ENCODE peak calls at places on chromosomes 11 and 22, in six cellular contexts. W, I, Z, U, T and R are unnamed samples.

GRCh38 chr22:37492428-37493344 is 6.5 kb upstream of the MFNG start:
- DNase-seq in W (peak; percentile 79), I (peak; percentile 59), Z (peak; percentile 84), U (peak; percentile 72), T (peak; percentile 39), R (peak; percentile 33)

GRCh38 chr22:23536821-23537345 is 43.2 kb downstream of the IGLL1 start:
- DNase-seq in W (peak; percentile 30), I (no peak), Z (no peak), U (no peak), T (no peak), R (no peak)

GRCh38 chr22:29702931-29703594 is 16.7 kb upstream of the CABP7 start:
- DNase-seq in W (no peak), I (no peak), Z (no peak), U (no peak), T (no peak), R (no peak)

GRCh38 chr22:44969817-44970216 is 40.0 kb downstream of the PHF21B start:
- DNase-seq in W (no peak), I (no peak), Z (no peak), U (no peak), T (no peak), R (no peak)

GRCh38 chr11:71197096-71197495 is 55.3 kb downstream of the SHANK2 start:
- DNase-seq in W (no peak), I (no peak), Z (no peak), U (peak; percentile 82), T (no peak), R (no peak)

GRCh38 chr11:12494699-12495098 is 117.3 kb downstream of the PARVA start:
- DNase-seq in W (no peak), I (peak; percentile 72), Z (no peak), U (peak; percentile 26), T (peak; percentile 80), R (no peak)

GRCh38 chr11:75450826-75451783 is 18.1 kb upstream of the KLHL35 start:
- DNase-seq in W (peak; percentile 79), I (no peak), Z (peak; percentile 97), U (no peak), T (peak; percentile 49), R (no peak)

GRCh38 chr11:134074346-134074745 is 5.5 kb downstream of the JAM3 start:
- DNase-seq in W (no peak), I (no peak), Z (no peak), U (no peak), T (no peak), R (no peak)

GRCh38 chr22:31556627-31557203 is 60.4 kb downstream of the SFI1 start:
- DNase-seq in W (no peak), I (peak; percentile 46), Z (no peak), U (peak; percentile 52), T (peak; percentile 68), R (peak; percentile 9)

GRCh38 chr11:9315078-9315688 is 790 bp upstream of the TMEM41B start:
- DNase-seq in W (no peak), I (peak; percentile 4), Z (no peak), U (no peak), T (no peak), R (no peak)

GRCh38 chr22:33835196-33835788 is 85.0 kb downstream of the LARGE1 start:
- DNase-seq in W (no peak), I (no peak), Z (no peak), U (no peak), T (no peak), R (no peak)

GRCh38 chr11:13029872-13030271 is 20.8 kb downstream of the RASSF10 start:
- DNase-seq in W (no peak), I (no peak), Z (no peak), U (no peak), T (no peak), R (no peak)

GRCh38 chr22:24037851-24038765 is 27.0 kb downstream of the CABIN1 start:
- DNase-seq in W (no peak), I (no peak), Z (no peak), U (no peak), T (no peak), R (no peak)

GRCh38 chr11:92977401-92977800 is 8.0 kb downstream of the MTNR1B start:
- DNase-seq in W (no peak), I (no peak), Z (no peak), U (no peak), T (no peak), R (no peak)

GRCh38 chr11:72921028-72921716 is 107.0 kb downstream of the ATG16L2 start:
- DNase-seq in W (no peak), I (no peak), Z (no peak), U (no peak), T (no peak), R (no peak)

GRCh38 chr11:72353861-72354260 is 80.5 kb downstream of the CLPB start:
- DNase-seq in W (no peak), I (peak; percentile 22), Z (peak; percentile 55), U (no peak), T (peak; percentile 15), R (no peak)

GRCh38 chr11:102320166-102320565 is 2.9 kb downstream of the BIRC3 start:
- DNase-seq in W (no peak), I (no peak), Z (no peak), U (no peak), T (no peak), R (no peak)

GRCh38 chr11:105046898-105047579 is 1.9 kb upstream of the CARD16 start:
- DNase-seq in W (no peak), I (peak; percentile 100), Z (no peak), U (peak; percentile 99), T (peak; percentile 60), R (no peak)

GRCh38 chr11:45431301-45432018 is 145.3 kb upstream of the SYT13 start:
- DNase-seq in W (no peak), I (no peak), Z (no peak), U (no peak), T (no peak), R (no peak)

GRCh38 chr11:709109-709997 is 3.3 kb downstream of the EPS8L2 start:
- DNase-seq in W (no peak), I (no peak), Z (no peak), U (no peak), T (no peak), R (no peak)

GRCh38 chr22:27490080-27490479 is 311.5 kb downstream of the MN1 start:
- DNase-seq in W (no peak), I (no peak), Z (no peak), U (no peak), T (no peak), R (no peak)
- H3K14ac ChIP-seq in W (no peak overlapping the region), I (no peak overlapping the region), Z (no peak overlapping the region), U (no peak overlapping the region), T (no peak overlapping the region), R (no peak overlapping the region)

GRCh38 chr22:46364341-46365165 is 29.0 kb downstream of the TRMU start:
- DNase-seq in W (no peak), I (no peak), Z (no peak), U (no peak), T (no peak), R (no peak)

GRCh38 chr22:46365166-46365624 is 29.7 kb downstream of the TRMU start:
- DNase-seq in W (no peak), I (no peak), Z (no peak), U (no peak), T (no peak), R (no peak)

GRCh38 chr22:46367707-46368191 is 32.2 kb downstream of the TRMU start:
- DNase-seq in W (peak; percentile 89), I (peak; percentile 40), Z (peak; percentile 96), U (peak; percentile 46), T (peak; percentile 86), R (peak; percentile 48)

GRCh38 chr22:46366801-46367706 is 31.5 kb downstream of the TRMU start:
- DNase-seq in W (no peak), I (no peak), Z (peak; percentile 63), U (no peak), T (no peak), R (no peak)

DNA sequence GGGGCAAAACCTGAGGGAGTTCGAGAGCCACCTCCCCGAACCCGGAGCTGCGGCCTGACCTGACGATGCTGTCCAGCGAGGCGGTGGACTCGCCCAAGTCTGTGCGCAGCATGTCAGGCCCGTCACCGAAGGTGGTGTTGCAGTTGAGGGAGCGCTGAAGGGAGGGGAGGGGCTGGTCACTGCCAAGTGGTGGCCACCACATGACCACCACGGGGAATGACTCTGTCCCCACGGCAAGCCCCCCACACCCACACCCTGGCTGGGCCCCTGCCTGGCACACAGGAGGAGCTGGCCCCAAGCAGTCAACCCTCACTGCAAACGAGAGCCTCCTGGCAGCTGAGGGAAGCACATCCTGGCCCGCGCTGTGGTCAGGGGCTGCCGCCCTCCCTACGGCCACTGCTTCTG is 30.8 kb downstream of the TRMU start:
- DNase-seq in W (no peak), I (no peak), Z (no peak), U (no peak), T (no peak), R (no peak)
- H3K9ac ChIP-seq in W (no peak overlapping the region), I (no peak overlapping the region), Z (peak overlapping the region; percentile 5), U (no peak overlapping the region), T (no peak overlapping the region), R (peak overlapping the region; percentile 30)

GRCh38 chr11:65422104-65422632 is 430 bp upstream of the NEAT1 start:
- DNase-seq in W (peak; percentile 92), I (peak; percentile 97), Z (peak; percentile 94), U (peak; percentile 97), T (peak; percentile 98), R (peak; percentile 92)

GRCh38 chr11:65422633-65423515 is at the start of gene NEAT1:
- DNase-seq in W (peak; percentile 85), I (peak; percentile 92), Z (peak; percentile 89), U (peak; percentile 98), T (peak; percentile 94), R (peak; percentile 78)

GRCh38 chr11:65420506-65421203 is 1.9 kb upstream of the NEAT1 start:
- DNase-seq in W (no peak), I (no peak), Z (no peak), U (no peak), T (no peak), R (no peak)

GRCh38 chr11:65419773-65420481 is 2.7 kb upstream of the NEAT1 start:
- DNase-seq in W (peak; percentile 80), I (peak; percentile 89), Z (peak; percentile 52), U (peak; percentile 98), T (peak; percentile 91), R (no peak)

DNA sequence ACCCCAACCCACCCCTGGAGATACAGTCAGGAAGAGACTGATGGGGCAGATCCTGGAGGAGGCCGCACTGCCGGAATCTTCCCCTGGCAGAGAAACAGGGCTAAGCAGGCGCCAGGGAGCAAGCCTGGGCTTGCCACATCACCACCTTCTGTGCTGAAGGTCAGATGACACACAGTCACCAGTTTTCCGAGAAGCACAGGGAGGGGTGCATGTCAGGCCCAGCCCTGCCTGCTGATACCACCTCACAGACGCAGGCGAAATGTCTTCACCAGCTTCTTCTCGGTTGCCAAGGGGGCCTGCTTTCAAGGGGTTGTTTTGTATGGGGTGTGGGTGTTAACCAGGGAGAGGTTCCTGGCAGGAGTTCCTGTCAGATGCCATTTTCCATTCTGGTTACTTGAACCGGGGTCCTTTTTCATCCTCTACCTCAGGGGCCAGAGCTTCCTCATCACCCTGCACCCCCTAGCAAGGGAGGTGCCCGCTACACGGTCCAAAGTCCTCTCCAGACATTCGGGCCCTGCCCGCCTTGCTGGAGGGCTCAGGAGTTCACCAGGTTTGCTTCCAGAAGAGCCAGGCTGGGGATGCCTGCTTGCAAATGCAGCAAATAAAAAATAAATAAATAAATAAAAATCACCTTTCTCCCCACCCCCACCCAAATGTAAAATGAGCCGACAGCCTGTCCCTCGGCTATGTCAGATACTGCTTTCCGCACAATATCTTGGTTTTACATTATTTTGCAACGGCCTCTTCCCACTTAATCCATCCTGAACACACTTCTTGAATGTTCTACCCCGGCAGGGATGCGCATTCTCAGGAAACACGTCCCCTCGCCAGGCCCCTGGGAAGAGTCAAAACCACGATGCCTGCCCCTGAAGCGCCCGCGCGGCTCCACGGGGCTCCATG is 1.1 kb upstream of the NEAT1 start:
- DNase-seq in W (peak; percentile 85), I (peak; percentile 99), Z (peak; percentile 60), U (peak; percentile 100), T (peak; percentile 98), R (no peak)
- H4K8ac ChIP-seq in W (no peak overlapping the region), I (peak overlapping the region; percentile 96), Z (peak overlapping the region; percentile 94), U (peak overlapping the region; percentile 98), T (peak overlapping the region; percentile 98), R (no peak overlapping the region)

GRCh38 chr22:49298834-49299750 is 528.6 kb downstream of the BRD1 start:
- DNase-seq in W (peak; percentile 16), I (no peak), Z (peak; percentile 29), U (no peak), T (no peak), R (no peak)
- H3K14ac ChIP-seq in W (no peak overlapping the region), I (no peak overlapping the region), Z (no peak overlapping the region), U (no peak overlapping the region), T (no peak overlapping the region), R (peak overlapping the region; percentile 14)